ENCODE peak calls at places on chromosomes 4 and X, in five cellular contexts. One of them, this sample, is unnamed. For H4K20me1, the result is how much of the 10 kb centered on the place peaks cover.

GRCh38 chrX:77426811-77427210 is 20.4 kb upstream of the FGF16 start:
- DNase-seq in fibroblast of lung: peak
- DNase-seq in GM23248: peak
- DNase-seq in GM23338: no peak
- DNase-seq in IMR-90: peak
- DNase-seq in this sample: no peak

GRCh38 chr4:21973850-21974249 is 25.3 kb upstream of the KCNIP4 start:
- DNase-seq in fibroblast of lung: no peak
- DNase-seq in GM23248: no peak
- DNase-seq in GM23338: peak
- DNase-seq in IMR-90: no peak
- DNase-seq in this sample: no peak

GRCh38 chrX:139600105-139600504 is 69.6 kb downstream of the F9 start:
- DNase-seq in fibroblast of lung: no peak
- DNase-seq in GM23248: no peak
- DNase-seq in GM23338: no peak
- DNase-seq in IMR-90: no peak
- DNase-seq in this sample: no peak

GRCh38 chr4:31701256-31701655 is 981.1 kb downstream of the PCDH7 start:
- DNase-seq in fibroblast of lung: no peak
- DNase-seq in GM23248: no peak
- DNase-seq in GM23338: no peak
- DNase-seq in IMR-90: no peak
- DNase-seq in this sample: no peak

GRCh38 chr4:76704133-76704881 is 193.6 kb downstream of the SOWAHB start:
- DNase-seq in fibroblast of lung: peak
- DNase-seq in GM23248: peak
- DNase-seq in GM23338: peak
- DNase-seq in IMR-90: peak
- DNase-seq in this sample: no peak

GRCh38 chrX:96764864-96765263 is 80.2 kb downstream of the DIAPH2 start:
- DNase-seq in fibroblast of lung: no peak
- DNase-seq in GM23248: no peak
- DNase-seq in GM23338: no peak
- DNase-seq in IMR-90: no peak
- DNase-seq in this sample: peak

GRCh38 chrX:5857232-5857631 is 371.4 kb downstream of the NLGN4X start:
- DNase-seq in fibroblast of lung: no peak
- DNase-seq in GM23248: no peak
- DNase-seq in GM23338: no peak
- DNase-seq in IMR-90: no peak
- DNase-seq in this sample: no peak

GRCh38 chrX:50470103-50471031 is at the start of gene DGKK:
- DNase-seq in fibroblast of lung: no peak
- DNase-seq in GM23248: peak
- DNase-seq in GM23338: peak
- DNase-seq in IMR-90: no peak
- DNase-seq in this sample: no peak

DNA sequence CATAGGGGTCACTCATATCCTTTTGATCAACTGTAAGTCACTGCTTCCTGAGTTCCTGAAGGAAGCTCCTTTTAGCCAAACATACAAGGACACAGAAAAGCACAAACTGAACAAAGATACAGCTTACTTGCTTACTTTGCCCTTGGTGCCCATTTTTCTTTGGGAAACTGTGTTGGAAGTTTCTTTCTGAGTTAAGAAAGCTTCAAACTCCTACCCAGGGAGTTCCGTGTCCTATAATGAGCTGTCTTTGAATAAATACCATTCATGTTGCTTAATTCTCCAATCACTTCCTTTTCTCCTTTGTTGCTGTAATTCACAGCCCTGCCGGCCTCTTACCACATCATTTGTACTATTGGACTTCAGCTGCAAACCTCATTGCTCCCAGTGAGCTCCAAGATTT is at the start of gene ADH4:
- DNase-seq in fibroblast of lung: peak
- DNase-seq in GM23248: peak
- DNase-seq in GM23338: no peak
- DNase-seq in IMR-90: peak
- DNase-seq in this sample: no peak
- H4K20me1 ChIP-seq in fibroblast of lung: under half
- H4K20me1 ChIP-seq in GM23248: under half
- H4K20me1 ChIP-seq in GM23338: under half
- H4K20me1 ChIP-seq in IMR-90: under half
- H4K20me1 ChIP-seq in this sample: under half

GRCh38 chrX:151983186-151983585 is 8.7 kb upstream of the GABRE start:
- DNase-seq in fibroblast of lung: peak
- DNase-seq in GM23248: peak
- DNase-seq in GM23338: no peak
- DNase-seq in IMR-90: no peak
- DNase-seq in this sample: no peak
- H3K4me2 ChIP-seq in fibroblast of lung: no peak
- H3K4me2 ChIP-seq in GM23248: no peak
- H3K4me2 ChIP-seq in GM23338: no peak
- H3K4me2 ChIP-seq in IMR-90: no peak
- H3K4me2 ChIP-seq in this sample: no peak

DNA sequence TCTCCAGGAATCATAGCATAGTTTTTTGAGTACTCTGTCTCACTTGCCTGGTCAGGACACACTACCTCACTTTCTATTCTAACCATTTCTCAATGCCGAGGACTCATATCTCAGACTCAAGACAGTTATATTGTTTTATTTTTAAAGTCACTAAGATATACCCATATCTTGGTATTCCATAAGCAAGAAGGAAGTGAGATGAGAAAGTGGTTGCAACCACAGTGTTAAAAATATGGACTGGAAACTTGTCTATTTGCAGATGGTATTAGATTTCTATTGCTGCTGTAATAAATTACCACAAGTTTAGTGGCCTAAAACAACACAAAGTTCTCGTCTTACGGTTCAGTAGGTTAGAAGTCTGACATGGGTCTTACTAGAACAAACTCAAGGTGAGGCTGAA is 344.8 kb upstream of the MAGEB2 start:
- DNase-seq in fibroblast of lung: no peak
- DNase-seq in GM23248: no peak
- DNase-seq in GM23338: no peak
- DNase-seq in IMR-90: no peak
- DNase-seq in this sample: no peak
- H4K20me1 ChIP-seq in fibroblast of lung: under half
- H4K20me1 ChIP-seq in GM23248: under half
- H4K20me1 ChIP-seq in GM23338: under half
- H4K20me1 ChIP-seq in IMR-90: under half
- H4K20me1 ChIP-seq in this sample: under half

DNA sequence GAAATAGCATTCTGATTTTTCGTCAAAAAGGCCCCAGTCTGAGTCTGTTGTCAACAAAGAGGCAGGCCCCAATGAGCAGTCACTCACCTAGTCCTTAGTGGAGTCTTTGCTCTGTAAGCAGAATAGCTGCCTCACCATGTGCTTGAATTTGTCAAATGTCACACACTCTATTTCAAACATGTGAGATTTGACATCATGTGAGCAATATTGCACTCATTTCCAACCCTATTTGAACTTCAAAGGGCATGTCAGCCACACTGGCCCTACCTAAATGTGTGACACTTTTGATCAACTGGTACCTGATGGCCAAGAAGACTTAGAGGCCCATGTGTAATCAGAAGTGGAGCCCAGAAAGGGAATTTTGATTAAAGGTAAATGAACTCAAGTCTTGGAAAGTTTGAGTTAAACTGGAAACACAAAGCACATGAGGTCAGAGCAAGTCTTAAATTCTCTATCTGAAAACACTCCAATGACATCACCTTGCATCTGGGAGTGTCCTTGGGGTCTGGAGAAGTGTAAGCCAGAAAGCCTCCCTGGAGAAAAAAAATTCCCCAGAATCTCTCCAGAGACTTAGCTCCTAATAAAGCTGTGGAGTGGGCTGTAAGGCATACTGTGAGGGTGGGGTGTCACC is 59.5 kb upstream of the PLAC1 start:
- DNase-seq in fibroblast of lung: peak
- DNase-seq in GM23248: peak
- DNase-seq in GM23338: no peak
- DNase-seq in IMR-90: peak
- DNase-seq in this sample: no peak
- H3K4me2 ChIP-seq in fibroblast of lung: no peak
- H3K4me2 ChIP-seq in GM23248: no peak
- H3K4me2 ChIP-seq in GM23338: no peak
- H3K4me2 ChIP-seq in IMR-90: no peak
- H3K4me2 ChIP-seq in this sample: no peak

This sample was measured in MM.1S.